ENCODE peak calls at places on chromosomes 2 and 18, in ten cellular contexts. R is right lobe of liver; A is SK-N-SH; B is sigmoid colon; J is CD8-positive, alpha-beta memory T cell; W is Caco-2; H is heart left ventricle; T is ovary; G is fibroblast of lung; N is adrenal gland. U is an unnamed sample. For H3K4me1, the result is how much of the 10 kb centered on the place peaks cover.

GRCh38 chr2:197867630-197868029 is 63.2 kb downstream of the PLCL1 start:
- DNase-seq in R (no peak), A (no peak), B (no peak), J (no peak), W (no peak), H (no peak), T (no peak), G (no peak), N (no peak), U (no peak)

GRCh38 chr2:168521342-168521741 is 65.3 kb downstream of the CERS6 start:
- DNase-seq in R (no peak), A (peak), B (no peak), J (no peak), W (no peak), H (no peak), T (no peak), G (peak), N (peak), U (no peak)

GRCh38 chr2:84314901-84315330 is 144.2 kb downstream of the SUCLG1 start:
- DNase-seq in R (peak), A (peak), B (peak), J (peak), W (peak), H (peak), T (peak), G (peak), N (peak), U (peak)

GRCh38 chr18:75063615-75064512 is 145.1 kb downstream of the PTGR3 start:
- DNase-seq in R (no peak), A (no peak), B (no peak), J (no peak), W (no peak), H (no peak), T (no peak), G (no peak), N (no peak), U (no peak)

GRCh38 chr2:129782618-129782960 is 196.9 kb upstream of the RAB6C start:
- DNase-seq in R (peak), A (peak), B (no peak), J (no peak), W (no peak), H (no peak), T (no peak), G (no peak), N (no peak), U (no peak)

GRCh38 chr2:238973038-238973772 is 125.3 kb downstream of the TWIST2 start:
- DNase-seq in R (no peak), A (no peak), B (no peak), J (no peak), W (no peak), H (no peak), T (peak), G (peak), N (no peak), U (no peak)

GRCh38 chr2:226142452-226142851 is 657.2 kb downstream of the IRS1 start:
- DNase-seq in R (no peak), A (no peak), B (no peak), J (no peak), W (no peak), H (no peak), T (no peak), G (no peak), N (no peak), U (no peak)

GRCh38 chr18:56286775-56287174 is 351.6 kb downstream of the TXNL1 start:
- DNase-seq in R (no peak), A (no peak), B (no peak), J (no peak), W (no peak), H (no peak), T (no peak), G (peak), N (no peak), U (no peak)

GRCh38 chr2:232937278-232937906 is 67.3 kb downstream of the SNORC start:
- DNase-seq in R (no peak), A (no peak), B (no peak), J (no peak), W (no peak), H (no peak), T (no peak), G (peak), N (peak), U (no peak)

GRCh38 chr2:171210216-171210863 is 49.6 kb upstream of the TLK1 start:
- DNase-seq in R (no peak), A (no peak), B (no peak), J (no peak), W (no peak), H (no peak), T (no peak), G (no peak), N (no peak), U (no peak)

GRCh38 chr2:64677530-64677929 is 23.8 kb upstream of the SERTAD2 start:
- DNase-seq in R (no peak), A (no peak), B (no peak), J (no peak), W (no peak), H (no peak), T (no peak), G (no peak), N (no peak), U (no peak)

GRCh38 chr2:65834062-65834461 is 401.7 kb upstream of the SPRED2 start:
- DNase-seq in R (no peak), A (no peak), B (no peak), J (no peak), W (no peak), H (no peak), T (no peak), G (no peak), N (no peak), U (no peak)

GRCh38 chr18:75205760-75206109 is 3.2 kb downstream of the PTGR3 start:
- DNase-seq in R (no peak), A (no peak), B (no peak), J (no peak), W (no peak), H (no peak), T (peak), G (no peak), N (no peak), U (no peak)

DNA sequence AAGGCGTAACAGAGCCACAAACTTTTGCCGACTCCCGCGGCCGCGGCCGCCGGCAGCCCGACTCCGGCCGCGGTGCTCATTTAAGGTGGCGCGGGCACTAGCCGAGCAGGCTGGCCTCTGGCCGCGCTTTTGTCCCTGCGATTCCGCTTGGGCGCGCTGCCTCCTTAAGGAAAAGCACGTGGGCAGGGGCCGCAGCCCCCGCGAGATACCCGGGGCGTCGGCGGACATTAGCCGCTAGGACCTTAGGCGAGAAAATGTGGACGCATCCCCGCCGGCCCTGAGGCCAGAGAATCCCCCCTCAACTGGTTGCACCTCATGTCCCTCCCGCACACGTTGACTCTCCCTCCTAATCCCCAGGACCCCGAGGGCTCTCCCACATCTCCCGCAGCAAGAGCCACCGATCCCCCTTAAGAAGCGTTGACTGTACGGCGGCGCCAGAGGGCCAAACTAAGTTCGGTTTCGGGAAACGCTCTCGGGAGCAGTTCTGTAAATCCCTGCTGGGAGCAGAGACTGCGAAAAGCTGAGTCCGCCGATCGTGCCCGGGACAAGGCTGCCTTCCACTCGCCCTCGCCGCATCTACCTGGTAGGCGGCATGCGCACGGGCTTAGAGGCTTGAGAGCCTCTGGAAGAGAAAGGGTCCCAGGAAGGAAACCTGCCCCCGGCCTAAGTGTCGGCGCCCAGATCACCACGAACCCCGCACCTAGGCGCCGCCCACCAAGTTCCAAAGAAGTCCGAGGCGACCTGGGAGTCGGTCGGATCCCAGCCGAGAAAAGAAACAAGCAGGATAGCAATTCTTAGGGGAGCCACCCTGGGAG is 1.8 kb upstream of the SATB2 start:
- DNase-seq in R (peak), A (peak), B (peak), J (peak), W (peak), H (peak), T (peak), G (peak), N (peak), U (peak)
- H3K4me1 ChIP-seq in R (under half), A (under half), B (half or more), J (under half), W (under half), H (under half), T (under half), G (under half), N (under half), U (under half)

GRCh38 chr2:192026064-192026715 is 168.5 kb downstream of the TMEFF2 start:
- DNase-seq in R (no peak), A (no peak), B (no peak), J (no peak), W (no peak), H (no peak), T (no peak), G (peak), N (no peak), U (no peak)

GRCh38 chr2:192025607-192026006 is 169.1 kb downstream of the TMEFF2 start:
- DNase-seq in R (no peak), A (no peak), B (no peak), J (no peak), W (no peak), H (no peak), T (no peak), G (no peak), N (no peak), U (no peak)

GRCh38 chr2:192029089-192029488 is 165.6 kb downstream of the TMEFF2 start:
- DNase-seq in R (no peak), A (no peak), B (no peak), J (no peak), W (peak), H (no peak), T (no peak), G (no peak), N (no peak), U (no peak)

GRCh38 chr2:192026716-192027109 is 168.0 kb downstream of the TMEFF2 start:
- DNase-seq in R (no peak), A (no peak), B (no peak), J (no peak), W (no peak), H (no peak), T (no peak), G (no peak), N (no peak), U (no peak)

GRCh38 chr2:192030289-192030688 is 164.4 kb downstream of the TMEFF2 start:
- DNase-seq in R (no peak), A (no peak), B (no peak), J (no peak), W (no peak), H (no peak), T (no peak), G (no peak), N (no peak), U (no peak)
- H3K4me3 ChIP-seq in R (no peak), A (no peak), B (no peak), J (no peak), W (no peak), H (no peak), T (no peak), G (no peak), N (no peak), U (no peak)

GRCh38 chr2:15313657-15314056 is 247.5 kb downstream of the NBAS start:
- DNase-seq in R (no peak), A (no peak), B (no peak), J (no peak), W (no peak), H (no peak), T (no peak), G (peak), N (no peak), U (no peak)
- H3K4me1 ChIP-seq in R (under half), A (under half), B (under half), J (under half), W (under half), H (under half), T (under half), G (under half), N (under half), U (under half)

DNA sequence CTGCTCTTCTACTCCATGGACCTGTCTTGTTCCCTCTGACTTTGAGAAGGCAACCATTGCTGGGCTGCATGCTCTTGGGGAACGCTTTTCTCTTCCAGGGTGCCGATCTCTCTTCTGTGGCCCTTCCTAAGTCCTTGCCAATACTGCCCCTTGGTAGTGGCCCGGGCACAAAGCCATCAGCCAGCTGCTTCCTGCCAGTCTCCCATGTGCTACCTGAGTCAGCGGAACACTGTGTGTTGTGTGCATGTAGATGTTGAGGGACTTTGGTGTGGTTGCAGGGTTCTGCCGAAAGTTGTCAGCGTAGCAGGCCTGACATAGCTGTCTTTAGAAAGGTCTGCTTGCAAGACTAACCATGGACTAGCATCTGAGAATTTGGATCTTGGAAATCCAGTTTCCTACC is 35.4 kb downstream of the MGAT5 start:
- DNase-seq in R (no peak), A (no peak), B (no peak), J (no peak), W (no peak), H (no peak), T (no peak), G (no peak), N (peak), U (no peak)
- H3K4me3 ChIP-seq in R (no peak), A (no peak), B (no peak), J (peak), W (no peak), H (no peak), T (no peak), G (no peak), N (no peak), U (no peak)

GRCh38 chr18:76461692-76462325 is 33.2 kb downstream of the ZNF516 start:
- DNase-seq in R (no peak), A (no peak), B (no peak), J (no peak), W (no peak), H (no peak), T (peak), G (no peak), N (no peak), U (no peak)
- H3K4me1 ChIP-seq in R (under half), A (under half), B (under half), J (under half), W (under half), H (under half), T (under half), G (under half), N (under half), U (under half)

U was measured in Peyer's patch.